ENCODE peak calls at places on chromosomes 13 and 19, in six cellular contexts. W, C, X, Q, Z and J are unnamed samples.
A peak's percentile ranks its signal among the peaks of the same experiment; 100 is the strongest.

GRCh38 chr13:41858783-41859182 is 102.1 kb downstream of the VWA8 start:
- DNase-seq in W (no peak), C (peak; percentile 26), X (no peak), Q (no peak), Z (no peak), J (no peak)

GRCh38 chr13:30615851-30616311 is 1.8 kb upstream of the USPL1 start:
- DNase-seq in W (peak; percentile 34), C (peak; percentile 41), X (no peak), Q (peak; percentile 52), Z (no peak), J (no peak)

GRCh38 chr13:34627905-34628682 is 314.0 kb upstream of the NBEA start:
- DNase-seq in W (peak; percentile 59), C (no peak), X (no peak), Q (no peak), Z (no peak), J (no peak)

GRCh38 chr13:61727714-61728275 is 312.1 kb upstream of the PCDH20 start:
- DNase-seq in W (peak; percentile 55), C (no peak), X (no peak), Q (no peak), Z (peak; percentile 71), J (no peak)

GRCh38 chr19:48348039-48348438 is 15.7 kb downstream of the TMEM143 start:
- DNase-seq in W (no peak), C (no peak), X (no peak), Q (no peak), Z (no peak), J (no peak)

GRCh38 chr13:44439615-44440014 is 66.0 kb downstream of the SERP2 start:
- DNase-seq in W (no peak), C (no peak), X (no peak), Q (peak; percentile 35), Z (no peak), J (no peak)

GRCh38 chr13:28220166-28220565 is 81.8 kb downstream of the PAN3 start:
- DNase-seq in W (no peak), C (peak; percentile 46), X (no peak), Q (peak; percentile 39), Z (no peak), J (no peak)

GRCh38 chr19:48907671-48908070 is 7.6 kb downstream of the NUCB1 start:
- DNase-seq in W (peak; percentile 80), C (no peak), X (no peak), Q (no peak), Z (no peak), J (no peak)

GRCh38 chr19:52910648-52911047 is 12.6 kb downstream of the ZNF888 start:
- DNase-seq in W (no peak), C (no peak), X (no peak), Q (no peak), Z (no peak), J (no peak)

GRCh38 chr19:3283886-3284657 is 59.6 kb downstream of the CELF5 start:
- DNase-seq in W (no peak), C (no peak), X (no peak), Q (no peak), Z (no peak), J (no peak)

GRCh38 chr13:51524312-51524711 is 60.0 kb upstream of the WDFY2 start:
- DNase-seq in W (peak; percentile 75), C (peak; percentile 44), X (no peak), Q (peak; percentile 61), Z (peak; percentile 40), J (no peak)
- H3K9ac ChIP-seq in W (no peak overlapping the region), C (no peak overlapping the region), X (no peak overlapping the region), Q (no peak overlapping the region), Z (no peak overlapping the region), J (no peak overlapping the region)

DNA sequence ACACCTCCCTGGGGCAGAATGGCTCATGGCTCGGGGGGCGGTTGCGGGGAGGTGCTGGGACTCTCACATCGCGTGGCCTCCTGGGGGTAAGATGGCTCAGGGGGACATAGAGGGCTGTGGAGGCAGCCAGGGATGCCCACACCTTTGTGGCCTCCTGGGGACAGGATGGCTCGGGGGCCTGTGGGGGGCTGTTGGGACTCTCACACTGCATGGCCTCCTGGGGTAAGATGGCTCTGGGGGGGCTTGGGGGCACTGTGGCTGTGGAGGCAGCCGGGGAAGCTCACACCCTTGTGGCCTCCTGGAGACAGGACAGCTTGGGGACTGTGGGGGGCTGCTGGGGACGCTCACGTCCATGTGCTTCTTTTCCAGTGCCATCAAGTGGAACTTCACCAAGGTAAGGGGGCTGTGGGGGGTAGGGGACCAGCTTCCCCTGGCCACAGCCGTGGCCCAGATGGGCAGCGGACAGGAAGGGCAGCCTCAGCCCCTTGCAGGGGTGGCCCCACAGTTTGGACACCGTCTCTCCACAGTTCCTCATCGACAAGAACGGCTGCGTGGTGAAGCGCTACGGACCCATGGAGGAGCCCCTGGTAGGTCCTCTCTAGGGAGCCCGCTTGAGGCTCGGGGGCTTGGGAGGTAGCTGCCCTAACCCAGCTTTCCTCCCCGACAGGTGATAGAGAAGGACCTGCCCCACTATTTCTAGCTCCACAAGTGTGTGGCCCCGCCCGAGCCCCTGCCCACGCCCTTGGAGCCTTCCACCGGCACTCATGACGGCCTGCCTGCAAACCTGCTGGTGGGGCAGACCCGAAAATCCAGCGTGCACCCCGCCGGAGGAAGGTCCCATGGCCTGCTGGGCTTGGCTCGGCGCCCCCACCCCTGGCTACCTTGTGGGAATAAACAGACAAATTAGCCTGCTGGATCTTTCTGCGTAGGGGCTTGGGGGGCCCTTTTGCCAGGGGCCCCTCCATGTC is 2.4 kb downstream of the GPX4 start:
- DNase-seq in W (no peak), C (no peak), X (no peak), Q (no peak), Z (no peak), J (no peak)
- H3K4me3 ChIP-seq in W (no peak overlapping the region), C (no peak overlapping the region), X (no peak overlapping the region), Q (peak overlapping the region; percentile 83), Z (no peak overlapping the region), J (peak overlapping the region; percentile 9)

GRCh38 chr13:90884066-90884465 is 463.4 kb upstream of the MIR17HG start:
- DNase-seq in W (no peak), C (no peak), X (no peak), Q (no peak), Z (peak; percentile 1), J (no peak)

GRCh38 chr13:90883592-90883991 is 463.9 kb upstream of the MIR17HG start:
- DNase-seq in W (no peak), C (no peak), X (no peak), Q (no peak), Z (no peak), J (no peak)

GRCh38 chr13:90882551-90882950 is 464.9 kb upstream of the MIR17HG start:
- DNase-seq in W (no peak), C (no peak), X (no peak), Q (no peak), Z (no peak), J (no peak)

GRCh38 chr13:90880790-90881189 is 466.7 kb upstream of the MIR17HG start:
- DNase-seq in W (no peak), C (no peak), X (no peak), Q (no peak), Z (no peak), J (no peak)
- H2BK5ac ChIP-seq in W (no peak overlapping the region), C (no peak overlapping the region), X (no peak overlapping the region), Q (no peak overlapping the region), Z (no peak overlapping the region), J (no peak overlapping the region)

GRCh38 chr19:1229837-1230584 is 7.8 kb downstream of the CBARP start:
- DNase-seq in W (no peak), C (no peak), X (no peak), Q (no peak), Z (no peak), J (no peak)
- H3K9ac ChIP-seq in W (no peak overlapping the region), C (no peak overlapping the region), X (no peak overlapping the region), Q (no peak overlapping the region), Z (no peak overlapping the region), J (no peak overlapping the region)

GRCh38 chr19:11383706-11384048 is 437 bp downstream of the EPOR start:
- DNase-seq in W (no peak), C (no peak), X (no peak), Q (no peak), Z (peak; percentile 42), J (no peak)
- H3K4me3 ChIP-seq in W (no peak overlapping the region), C (peak overlapping the region; percentile 39), X (peak overlapping the region; percentile 61), Q (no peak overlapping the region), Z (peak overlapping the region; percentile 69), J (peak overlapping the region; percentile 66)